ENCODE peak calls at places on chromosomes 6 and 20, in ten cellular contexts. K, U, C, I, E, D, H, T, Z and R are unnamed samples.

GRCh38 chr20:6533828-6534388 is 233.6 kb upstream of the BMP2 start:
- DNase-seq in K (no peak), E (no peak), T (peak), I (peak), D (no peak), Z (no peak), H (no peak), U (no peak), C (no peak), R (no peak)

GRCh38 chr6:34201455-34202098 is 35.1 kb upstream of the HMGA1 start:
- DNase-seq in U (no peak), Z (no peak), E (no peak), K (no peak), C (no peak), H (no peak), I (no peak), D (no peak), T (peak), R (no peak)

GRCh38 chr6:148528292-148528691 is 185.7 kb downstream of the SASH1 start:
- DNase-seq in T (peak), Z (no peak), I (no peak), E (no peak), K (no peak), H (no peak), U (no peak), C (no peak), D (no peak), R (peak)

GRCh38 chr6:22433745-22434144 is 135.6 kb upstream of the HDGFL1 start:
- DNase-seq in C (no peak), T (no peak), H (no peak), I (no peak), D (no peak), K (no peak), U (no peak), Z (no peak), E (no peak), R (no peak)

GRCh38 chr20:7497985-7498384 is 442.3 kb downstream of the HAO1 start:
- DNase-seq in U (no peak), Z (peak), I (peak), D (no peak), K (no peak), T (peak), H (no peak), E (no peak), C (no peak), R (no peak)

GRCh38 chr20:63351811-63352591 is 9.1 kb downstream of the CHRNA4 start:
- DNase-seq in C (no peak), E (no peak), Z (no peak), H (peak), U (peak), D (peak), I (no peak), K (no peak), T (no peak), R (peak)

GRCh38 chr6:129133770-129134192 is 250.8 kb downstream of the LAMA2 start:
- DNase-seq in U (no peak), H (no peak), D (no peak), Z (no peak), I (no peak), K (no peak), C (no peak), T (peak), E (no peak), R (no peak)

GRCh38 chr20:47133809-47134456 is 222.6 kb downstream of the ZMYND8 start:
- DNase-seq in T (peak), U (no peak), Z (no peak), E (no peak), H (no peak), C (no peak), D (no peak), K (no peak), I (peak), R (no peak)

GRCh38 chr20:43590036-43590391 is 723 bp upstream of the IFT52 start:
- DNase-seq in E (no peak), T (no peak), D (no peak), H (peak), K (no peak), C (no peak), U (no peak), Z (no peak), I (no peak), R (peak)

GRCh38 chr20:34069341-34070078 is 42.5 kb downstream of the EIF2S2 start:
- DNase-seq in D (peak), H (peak), T (peak), K (peak), Z (peak), C (peak), U (peak), E (peak), I (peak), R (peak)

GRCh38 chr20:36760647-36761046 is 12.9 kb downstream of the DSN1 start:
- DNase-seq in C (no peak), Z (no peak), I (no peak), E (no peak), T (no peak), K (no peak), H (no peak), U (no peak), D (no peak), R (no peak)

GRCh38 chr6:40678941-40679340 is 91.8 kb upstream of the LRFN2 start:
- DNase-seq in T (peak), C (no peak), K (no peak), H (no peak), U (no peak), Z (no peak), E (no peak), I (no peak), D (no peak), R (no peak)

GRCh38 chr6:170542031-170542719 is 10.9 kb downstream of the PSMB1 start:
- DNase-seq in E (no peak), T (peak), Z (no peak), C (no peak), K (no peak), U (no peak), H (no peak), I (no peak), D (no peak), R (no peak)

GRCh38 chr20:64053841-64054661 is 4.6 kb upstream of the SOX18 start:
- DNase-seq in H (peak), D (peak), C (no peak), E (peak), I (no peak), K (no peak), U (peak), T (no peak), Z (no peak), R (no peak)

GRCh38 chr20:62020935-62021701 is 44.6 kb downstream of the TAF4 start:
- DNase-seq in Z (no peak), U (no peak), C (no peak), E (no peak), D (peak), I (no peak), T (peak), K (no peak), H (no peak), R (no peak)

GRCh38 chr20:44885392-44886275 is at the start of gene YWHAB:
- DNase-seq in D (peak), K (peak), T (peak), C (peak), Z (peak), E (peak), H (peak), U (peak), I (peak), R (peak)

GRCh38 chr6:161238076-161238869 is 35.6 kb downstream of the AGPAT4 start:
- DNase-seq in D (no peak), Z (no peak), E (no peak), H (no peak), I (no peak), K (no peak), C (no peak), U (no peak), T (peak), R (no peak)

GRCh38 chr6:111122458-111123286 is 35.4 kb downstream of the SLC16A10 start:
- DNase-seq in K (no peak), U (no peak), H (no peak), I (no peak), C (no peak), T (no peak), E (no peak), Z (no peak), D (no peak), R (no peak)

GRCh38 chr20:35238170-35238569 is 11.7 kb downstream of the MMP24 start:
- DNase-seq in C (no peak), H (no peak), E (no peak), I (no peak), Z (no peak), D (no peak), K (no peak), T (no peak), U (no peak), R (no peak)

GRCh38 chr20:46128310-46129151 is 10.4 kb downstream of the CD40 start:
- DNase-seq in K (peak), I (no peak), H (peak), D (no peak), Z (no peak), E (peak), C (no peak), U (no peak), T (peak), R (peak)

GRCh38 chr6:42694586-42694985 is 27.8 kb downstream of the PRPH2 start:
- DNase-seq in K (no peak), U (no peak), T (peak), C (no peak), Z (peak), E (no peak), H (no peak), D (no peak), I (peak), R (no peak)

GRCh38 chr20:53920647-53921245 is 149.6 kb downstream of the BCAS1 start:
- DNase-seq in C (no peak), K (no peak), H (no peak), D (no peak), Z (no peak), U (no peak), E (no peak), T (no peak), I (no peak), R (no peak)

GRCh38 chr20:25296094-25297093 is 48.5 kb downstream of the PYGB start:
- DNase-seq in C (peak), I (no peak), H (peak), Z (no peak), T (peak), E (peak), K (no peak), U (no peak), D (no peak), R (peak)

GRCh38 chr6:148175511-148176188 is 167.0 kb upstream of the SASH1 start:
- DNase-seq in T (peak), U (no peak), K (no peak), I (no peak), D (no peak), H (no peak), Z (no peak), C (no peak), E (no peak), R (peak)

GRCh38 chr6:170166511-170167122 is 124.3 kb downstream of the DLL1 start:
- DNase-seq in Z (no peak), H (no peak), K (peak), U (no peak), D (peak), I (no peak), T (no peak), C (no peak), E (no peak), R (no peak)

GRCh38 chr6:104969785-104970581 is 13.1 kb downstream of the LIN28B start:
- DNase-seq in T (peak), Z (no peak), I (no peak), D (no peak), U (no peak), H (no peak), E (no peak), C (no peak), K (no peak), R (no peak)

GRCh38 chr20:51365670-51366069 is 176.8 kb downstream of the NFATC2 start:
- DNase-seq in D (no peak), T (peak), I (peak), E (no peak), K (no peak), Z (peak), U (no peak), H (no peak), C (no peak), R (no peak)

GRCh38 chr20:24672886-24673677 is 203.7 kb downstream of the SYNDIG1 start:
- DNase-seq in I (peak), H (no peak), E (no peak), T (peak), D (no peak), K (no peak), C (no peak), U (no peak), Z (peak), R (no peak)

GRCh38 chr20:53331151-53331973 is 262.3 kb downstream of the ZNF217 start:
- DNase-seq in U (no peak), H (no peak), D (no peak), C (no peak), K (no peak), T (peak), E (peak), Z (peak), I (peak), R (peak)

GRCh38 chr6:139533573-139534471 is 159.4 kb upstream of the CITED2 start:
- DNase-seq in U (no peak), H (no peak), I (no peak), D (no peak), C (no peak), Z (peak), T (peak), K (peak), E (no peak), R (no peak)

GRCh38 chr6:83265384-83265783 is 72.2 kb downstream of the RWDD2A start:
- DNase-seq in E (no peak), D (no peak), Z (no peak), K (no peak), T (peak), U (no peak), C (no peak), I (peak), H (no peak), R (no peak)

GRCh38 chr20:63216849-63217471 is 1.0 kb upstream of the YTHDF1 start:
- DNase-seq in I (no peak), K (no peak), T (no peak), H (no peak), C (no peak), E (peak), Z (no peak), U (no peak), D (no peak), R (no peak)

GRCh38 chr6:73152998-73153757 is 72.1 kb downstream of the KHDC1L start:
- DNase-seq in E (no peak), U (no peak), K (no peak), H (no peak), I (peak), T (peak), D (no peak), C (no peak), Z (no peak), R (no peak)

GRCh38 chr6:15444081-15444731 is 198.3 kb downstream of the JARID2 start:
- DNase-seq in H (no peak), U (no peak), T (no peak), D (no peak), I (no peak), Z (no peak), K (no peak), C (no peak), E (no peak), R (no peak)